ENCODE peak calls at places on chromosomes 7 and 10, in seven cellular contexts. U is RWPE2, N is H1, J is MM.1S, S is tibial nerve, H is GM23338, M is hepatocyte. Z is an unnamed sample.

GRCh38 chr10:17222329-17222728 is 5.7 kb upstream of the VIM start:
- DNase-seq in U (no peak), N (no peak), J (no peak), S (no peak), H (no peak), M (no peak), Z (no peak)

GRCh38 chr7:135179321-135179925 is 8.9 kb upstream of the CYREN start:
- DNase-seq in U (no peak), N (no peak), J (no peak), S (no peak), H (no peak), M (no peak), Z (no peak)

GRCh38 chr10:78871796-78872195 is 197.0 kb upstream of the ZMIZ1 start:
- DNase-seq in U (no peak), N (no peak), J (no peak), S (no peak), H (no peak), M (no peak), Z (no peak)

GRCh38 chr7:81698965-81699364 is 70.9 kb downstream of the HGF start:
- DNase-seq in U (no peak), N (no peak), J (no peak), S (no peak), H (no peak), M (no peak), Z (no peak)

GRCh38 chr10:10394933-10395658 is 622.6 kb upstream of the CELF2 start:
- DNase-seq in U (no peak), N (no peak), J (no peak), S (no peak), H (no peak), M (no peak), Z (no peak)

GRCh38 chr10:70834448-70835151 is 18.9 kb downstream of the SGPL1 start:
- DNase-seq in U (no peak), N (no peak), J (no peak), S (no peak), H (no peak), M (no peak), Z (no peak)

GRCh38 chr10:60123172-60123571 is 216.8 kb upstream of the CCDC6 start:
- DNase-seq in U (peak; percentile 55), N (no peak), J (no peak), S (no peak), H (no peak), M (no peak), Z (peak; percentile 50)

GRCh38 chr7:26200113-26200443 is 468 bp downstream of the HNRNPA2B1 start:
- DNase-seq in U (peak; percentile 70), N (peak; percentile 84), J (peak; percentile 58), S (peak; percentile 56), H (peak; percentile 73), M (peak; percentile 86), Z (no peak)

GRCh38 chr7:6443372-6443941 is 4.3 kb downstream of the DAGLB start:
- DNase-seq in U (no peak), N (no peak), J (no peak), S (no peak), H (no peak), M (peak; percentile 24), Z (peak; percentile 85)

GRCh38 chr10:127534511-127534910 is 14.6 kb upstream of the NPS start:
- DNase-seq in U (no peak), N (no peak), J (peak; percentile 43), S (no peak), H (no peak), M (no peak), Z (no peak)

GRCh38 chr10:69854685-69855345 is 53.1 kb downstream of the COL13A1 start:
- DNase-seq in U (no peak), N (no peak), J (no peak), S (no peak), H (no peak), M (peak; percentile 58), Z (no peak)

GRCh38 chr10:64036306-64036930 is 515.2 kb downstream of the REEP3 start:
- DNase-seq in U (no peak), N (no peak), J (no peak), S (no peak), H (peak; percentile 5), M (no peak), Z (no peak)

GRCh38 chr10:14659626-14660196 is 115.0 kb downstream of the FAM107B start:
- DNase-seq in U (no peak), N (no peak), J (peak; percentile 94), S (no peak), H (no peak), M (no peak), Z (no peak)

GRCh38 chr7:126689037-126689436 is 563.7 kb downstream of the GRM8 start:
- DNase-seq in U (no peak), N (no peak), J (no peak), S (no peak), H (peak; percentile 34), M (no peak), Z (no peak)

GRCh38 chr7:90833443-90833842 is 237.3 kb downstream of the CDK14 start:
- DNase-seq in U (no peak), N (no peak), J (no peak), S (no peak), H (no peak), M (no peak), Z (no peak)

GRCh38 chr10:78727251-78727650 is 341.5 kb upstream of the ZMIZ1 start:
- DNase-seq in U (no peak), N (no peak), J (no peak), S (no peak), H (no peak), M (no peak), Z (no peak)

GRCh38 chr7:150805864-150806263 is 5.3 kb downstream of the TMEM176A start:
- DNase-seq in U (no peak), N (no peak), J (no peak), S (no peak), H (no peak), M (no peak), Z (no peak)

GRCh38 chr7:155343661-155344121 is 46.0 kb downstream of the INSIG1 start:
- DNase-seq in U (no peak), N (no peak), J (no peak), S (no peak), H (no peak), M (no peak), Z (no peak)

GRCh38 chr10:130409931-130410330 is 273.7 kb downstream of the GLRX3 start:
- DNase-seq in U (no peak), N (no peak), J (no peak), S (no peak), H (no peak), M (no peak), Z (no peak)

GRCh38 chr10:28327494-28327886 is 24.6 kb upstream of the MPP7 start:
- DNase-seq in U (no peak), N (no peak), J (no peak), S (no peak), H (no peak), M (no peak), Z (no peak)

GRCh38 chr10:104080762-104081161 is 4.9 kb downstream of the COL17A1 start:
- DNase-seq in U (no peak), N (no peak), J (peak; percentile 42), S (no peak), H (peak; percentile 67), M (peak; percentile 50), Z (peak; percentile 59)

GRCh38 chr7:2586326-2587020 is 27.7 kb downstream of the IQCE start:
- DNase-seq in U (no peak), N (no peak), J (no peak), S (no peak), H (no peak), M (no peak), Z (no peak)

DNA sequence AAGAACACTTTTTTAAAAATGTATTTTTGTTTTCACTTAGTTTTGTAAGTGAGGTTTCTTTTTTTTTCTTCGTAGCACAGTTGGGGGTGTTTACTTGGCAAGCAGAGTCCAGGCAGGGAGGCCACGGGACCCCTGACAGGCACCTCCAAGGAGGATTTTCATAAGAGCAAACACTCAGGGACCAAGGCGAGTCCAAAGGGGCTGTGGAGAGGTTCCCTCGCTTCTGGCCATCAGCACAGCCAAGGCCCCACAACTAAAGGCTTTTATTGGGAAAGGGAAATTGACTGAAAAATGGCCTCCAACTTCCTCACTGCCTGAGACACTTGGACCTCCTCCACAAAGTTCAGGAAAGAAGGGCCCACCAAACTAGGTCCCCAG is 173.8 kb downstream of the LRRC4 start:
- DNase-seq in U (no peak), N (no peak), J (no peak), S (no peak), H (no peak), M (no peak), Z (no peak)
- H3K4me1 ChIP-seq in U (no peaks in the 10 kb centered on the region), N (peaks cover under 1% of the 10 kb centered on the region), J (peaks cover 43% of the 10 kb centered on the region), S (no peaks in the 10 kb centered on the region), H (peaks cover 24% of the 10 kb centered on the region), M (no peaks in the 10 kb centered on the region), Z (no peaks in the 10 kb centered on the region)

GRCh38 chr10:35453855-35454532 is 117.7 kb downstream of the CCNY start:
- DNase-seq in U (no peak), N (no peak), J (no peak), S (no peak), H (no peak), M (no peak), Z (no peak)

GRCh38 chr10:35451103-35452016 is 115.1 kb downstream of the CCNY start:
- DNase-seq in U (no peak), N (no peak), J (no peak), S (no peak), H (no peak), M (no peak), Z (no peak)

GRCh38 chr10:35449944-35450343 is 113.6 kb downstream of the CCNY start:
- DNase-seq in U (no peak), N (no peak), J (no peak), S (no peak), H (no peak), M (no peak), Z (no peak)

GRCh38 chr10:35456175-35456574 is 119.9 kb downstream of the CCNY start:
- DNase-seq in U (no peak), N (no peak), J (no peak), S (no peak), H (no peak), M (no peak), Z (no peak)

GRCh38 chr10:35452847-35453246 is 116.5 kb downstream of the CCNY start:
- DNase-seq in U (no peak), N (no peak), J (no peak), S (no peak), H (no peak), M (no peak), Z (no peak)
- H3K4me1 ChIP-seq in U (peaks cover 42% of the 10 kb centered on the region), N (peaks cover 11% of the 10 kb centered on the region), J (peaks cover 5% of the 10 kb centered on the region), S (peaks cover 100% of the 10 kb centered on the region), H (peaks cover 13% of the 10 kb centered on the region), M (peaks cover 30% of the 10 kb centered on the region), Z (peaks cover 21% of the 10 kb centered on the region)

DNA sequence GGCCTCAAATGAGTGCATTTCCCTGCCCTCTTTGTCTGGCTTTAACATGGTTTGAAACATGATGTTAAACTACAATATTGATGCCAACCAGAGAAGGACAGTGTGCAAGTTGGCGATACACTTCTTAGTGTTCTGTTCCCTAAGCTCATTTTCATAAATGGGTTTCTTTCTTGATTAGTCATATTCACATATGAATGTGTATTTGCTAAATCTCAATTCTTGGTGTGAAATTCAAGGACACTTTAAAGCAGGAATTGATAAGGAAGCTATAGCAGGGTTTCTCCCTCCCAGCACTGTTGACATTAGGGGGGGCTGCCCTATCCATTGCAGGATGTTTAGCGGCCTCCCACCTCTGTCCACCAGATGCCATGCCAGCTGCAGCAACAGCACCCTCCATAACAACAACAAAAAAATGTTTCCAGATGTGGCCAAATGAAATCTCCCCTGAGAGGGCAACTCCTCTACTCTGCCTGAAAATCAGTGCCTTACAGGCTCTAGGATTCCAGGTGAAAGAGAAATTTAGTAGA is 13.1 kb downstream of the CCNY start:
- DNase-seq in U (no peak), N (no peak), J (no peak), S (no peak), H (no peak), M (no peak), Z (no peak)
- H3K4me1 ChIP-seq in U (peaks cover 3% of the 10 kb centered on the region), N (peaks cover 7% of the 10 kb centered on the region), J (no peaks in the 10 kb centered on the region), S (peaks cover 84% of the 10 kb centered on the region), H (no peaks in the 10 kb centered on the region), M (peaks cover 48% of the 10 kb centered on the region), Z (peaks cover 11% of the 10 kb centered on the region)

GRCh38 chr10:102674566-102674965 is 30.3 kb downstream of the TRIM8 start:
- DNase-seq in U (no peak), N (no peak), J (no peak), S (no peak), H (no peak), M (no peak), Z (no peak)
- H3K4me1 ChIP-seq in U (peaks cover 31% of the 10 kb centered on the region), N (peaks cover 40% of the 10 kb centered on the region), J (no peaks in the 10 kb centered on the region), S (peaks cover 89% of the 10 kb centered on the region), H (peaks cover 77% of the 10 kb centered on the region), M (peaks cover 69% of the 10 kb centered on the region), Z (peaks cover 9% of the 10 kb centered on the region)